ENCODE peak calls at places on chromosome X, in six cellular contexts. T is cardiac muscle cell, R is endodermal cell, Y is adipocyte, D is left lung, M is heart left ventricle. C is an unnamed sample.
A peak's percentile ranks its signal among the peaks of the same experiment; 100 is the strongest.

GRCh38 chrX:100819534-100819836 is 706 bp upstream of the CSTF2 start:
- DNase-seq in T (no peak), R (no peak), Y (no peak), D (no peak), M (no peak), C (peak; percentile 55)

GRCh38 chrX:9646471-9647038 is 119.1 kb downstream of the GPR143 start:
- DNase-seq in T (no peak), R (no peak), Y (no peak), D (no peak), M (no peak), C (peak; percentile 28)

GRCh38 chrX:110795645-110796510 is at the start of gene CHRDL1:
- DNase-seq in T (peak; percentile 57), R (peak; percentile 78), Y (peak; percentile 2), D (peak; percentile 49), M (peak; percentile 19), C (peak; percentile 49)

GRCh38 chrX:24020280-24020876 is 6.6 kb downstream of the KLHL15 start:
- DNase-seq in T (no peak), R (no peak), Y (peak; percentile 50), D (no peak), M (no peak), C (no peak)

GRCh38 chrX:31279359-31279758 is 207.5 kb upstream of the FTHL17 start:
- DNase-seq in T (no peak), R (peak; percentile 51), Y (no peak), D (no peak), M (no peak), C (no peak)

GRCh38 chrX:40297949-40298539 is 200.3 kb upstream of the BCOR start:
- DNase-seq in T (peak; percentile 2), R (no peak), Y (no peak), D (no peak), M (no peak), C (no peak)

GRCh38 chrX:87434618-87435017 is 83.0 kb upstream of the KLHL4 start:
- DNase-seq in T (no peak), R (no peak), Y (no peak), D (no peak), M (no peak), C (no peak)

GRCh38 chrX:37759878-37760418 is 19.9 kb upstream of the CYBB start:
- DNase-seq in T (no peak), R (no peak), Y (no peak), D (no peak), M (no peak), C (no peak)

GRCh38 chrX:137428251-137428661 is 137.7 kb upstream of the ZIC3 start:
- DNase-seq in T (peak; percentile 9), R (peak; percentile 88), Y (peak; percentile 1), D (no peak), M (no peak), C (peak; percentile 20)

GRCh38 chrX:150688911-150689451 is 4.2 kb upstream of the MTMR1 start:
- DNase-seq in T (no peak), R (peak; percentile 74), Y (peak; percentile 73), D (no peak), M (no peak), C (no peak)

GRCh38 chrX:68196939-68197791 is 236.1 kb downstream of the OPHN1 start:
- DNase-seq in T (peak; percentile 63), R (peak; percentile 60), Y (peak; percentile 73), D (no peak), M (no peak), C (no peak)

GRCh38 chrX:39814391-39814790 is 283.4 kb downstream of the BCOR start:
- DNase-seq in T (no peak), R (no peak), Y (peak; percentile 60), D (no peak), M (no peak), C (no peak)

GRCh38 chrX:18985186-18985435 is 1.2 kb upstream of the PHKA2 start:
- DNase-seq in T (no peak), R (no peak), Y (no peak), D (no peak), M (no peak), C (no peak)

GRCh38 chrX:72079607-72080006 is 52.1 kb downstream of the RTL5 start:
- DNase-seq in T (no peak), R (peak; percentile 34), Y (no peak), D (peak; percentile 63), M (peak; percentile 62), C (peak; percentile 57)

GRCh38 chrX:130015181-130015580 is 32.7 kb downstream of the BCORL1 start:
- DNase-seq in T (no peak), R (no peak), Y (no peak), D (no peak), M (no peak), C (no peak)

GRCh38 chrX:124228849-124229248 is 103.6 kb upstream of the TEX13D start:
- DNase-seq in T (no peak), R (no peak), Y (no peak), D (no peak), M (no peak), C (no peak)

GRCh38 chrX:12975670-12975965 is 708 bp downstream of the TMSB4X start:
- DNase-seq in T (peak; percentile 54), R (no peak), Y (no peak), D (peak; percentile 83), M (no peak), C (peak; percentile 52)

GRCh38 chrX:39260965-39261364 is 459.7 kb downstream of the MID1IP1 start:
- DNase-seq in T (no peak), R (no peak), Y (no peak), D (no peak), M (no peak), C (no peak)

GRCh38 chrX:12988797-12989196 is 13.9 kb downstream of the TMSB4X start:
- DNase-seq in T (no peak), R (no peak), Y (peak; percentile 68), D (no peak), M (no peak), C (no peak)

GRCh38 chrX:137052641-137053235 is 18.9 kb upstream of the GPR101 start:
- DNase-seq in T (no peak), R (peak; percentile 65), Y (no peak), D (no peak), M (no peak), C (no peak)

GRCh38 chrX:110915120-110915519 is 119.5 kb upstream of the CHRDL1 start:
- DNase-seq in T (no peak), R (no peak), Y (peak; percentile 61), D (no peak), M (no peak), C (no peak)

GRCh38 chrX:110082156-110082555 is 79.2 kb downstream of the TMEM164 start:
- DNase-seq in T (no peak), R (no peak), Y (peak; percentile 60), D (no peak), M (no peak), C (no peak)

GRCh38 chrX:9614016-9614415 is 149.2 kb downstream of the TBL1X start:
- DNase-seq in T (no peak), R (no peak), Y (no peak), D (no peak), M (no peak), C (no peak)

GRCh38 chrX:9316096-9316495 is 148.8 kb upstream of the TBL1X start:
- DNase-seq in T (no peak), R (no peak), Y (no peak), D (no peak), M (no peak), C (no peak)

GRCh38 chrX:56790778-56791177 is 61.7 kb downstream of the NBDY start:
- DNase-seq in T (no peak), R (peak; percentile 13), Y (no peak), D (no peak), M (no peak), C (no peak)

GRCh38 chrX:153818571-153819397 is 11.6 kb downstream of the PDZD4 start:
- DNase-seq in T (peak; percentile 70), R (peak; percentile 82), Y (peak; percentile 58), D (peak; percentile 82), M (peak; percentile 47), C (peak; percentile 77)

GRCh38 chrX:106912864-106913263 is 7.3 kb upstream of the CLDN2 start:
- DNase-seq in T (no peak), R (no peak), Y (peak; percentile 38), D (no peak), M (no peak), C (no peak)

GRCh38 chrX:119728487-119728886 is 29.9 kb upstream of the SOWAHD start:
- DNase-seq in T (no peak), R (peak; percentile 68), Y (no peak), D (no peak), M (no peak), C (no peak)

GRCh38 chrX:73839152-73839551 is 276.2 kb downstream of the CHIC1 start:
- DNase-seq in T (no peak), R (no peak), Y (no peak), D (no peak), M (no peak), C (no peak)
- H3K9me3 ChIP-seq in T (no peaks in the 10 kb centered on the region), R (no peaks in the 10 kb centered on the region), Y (no peaks in the 10 kb centered on the region), D (no peaks in the 10 kb centered on the region), M (no peaks in the 10 kb centered on the region), C (no peaks in the 10 kb centered on the region)

GRCh38 chrX:82528525-82528924 is 979.6 kb upstream of the POU3F4 start:
- DNase-seq in T (no peak), R (no peak), Y (no peak), D (no peak), M (no peak), C (no peak)
- H3K4me1 ChIP-seq in T (no peaks in the 10 kb centered on the region), R (no peaks in the 10 kb centered on the region), Y (no peaks in the 10 kb centered on the region), D (no peaks in the 10 kb centered on the region), M (no peaks in the 10 kb centered on the region), C (no peaks in the 10 kb centered on the region)

DNA sequence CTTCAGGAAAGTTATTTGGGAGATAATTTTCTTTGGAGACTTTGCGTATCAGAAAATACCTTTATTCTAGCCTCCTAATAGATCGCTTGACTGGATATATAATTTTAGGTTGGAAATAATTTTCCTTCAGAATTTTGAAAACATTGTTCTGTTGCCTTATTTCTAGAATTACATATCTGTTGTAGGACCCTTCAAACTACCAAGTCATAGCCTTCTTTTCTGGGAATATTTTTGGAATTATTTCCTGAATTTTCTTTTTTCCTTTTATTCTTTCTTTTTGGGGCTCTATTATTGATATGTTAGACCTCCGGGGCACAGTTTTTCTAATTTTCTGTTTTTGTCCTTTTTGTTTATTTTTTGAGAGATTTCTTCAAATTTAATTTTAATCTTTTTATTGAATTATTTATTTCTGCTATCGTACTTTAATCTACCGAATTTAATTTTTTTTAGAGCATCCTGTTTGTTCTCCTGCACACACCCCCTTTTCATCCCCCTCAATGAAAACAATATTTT is 100.5 kb downstream of the KDM6A start:
- DNase-seq in T (no peak), R (no peak), Y (no peak), D (no peak), M (no peak), C (no peak)
- H3K9me3 ChIP-seq in T (no peaks in the 10 kb centered on the region), R (peaks cover 37% of the 10 kb centered on the region), Y (peaks cover 12% of the 10 kb centered on the region), D (no peaks in the 10 kb centered on the region), M (peaks cover 33% of the 10 kb centered on the region), C (no peaks in the 10 kb centered on the region)

DNA sequence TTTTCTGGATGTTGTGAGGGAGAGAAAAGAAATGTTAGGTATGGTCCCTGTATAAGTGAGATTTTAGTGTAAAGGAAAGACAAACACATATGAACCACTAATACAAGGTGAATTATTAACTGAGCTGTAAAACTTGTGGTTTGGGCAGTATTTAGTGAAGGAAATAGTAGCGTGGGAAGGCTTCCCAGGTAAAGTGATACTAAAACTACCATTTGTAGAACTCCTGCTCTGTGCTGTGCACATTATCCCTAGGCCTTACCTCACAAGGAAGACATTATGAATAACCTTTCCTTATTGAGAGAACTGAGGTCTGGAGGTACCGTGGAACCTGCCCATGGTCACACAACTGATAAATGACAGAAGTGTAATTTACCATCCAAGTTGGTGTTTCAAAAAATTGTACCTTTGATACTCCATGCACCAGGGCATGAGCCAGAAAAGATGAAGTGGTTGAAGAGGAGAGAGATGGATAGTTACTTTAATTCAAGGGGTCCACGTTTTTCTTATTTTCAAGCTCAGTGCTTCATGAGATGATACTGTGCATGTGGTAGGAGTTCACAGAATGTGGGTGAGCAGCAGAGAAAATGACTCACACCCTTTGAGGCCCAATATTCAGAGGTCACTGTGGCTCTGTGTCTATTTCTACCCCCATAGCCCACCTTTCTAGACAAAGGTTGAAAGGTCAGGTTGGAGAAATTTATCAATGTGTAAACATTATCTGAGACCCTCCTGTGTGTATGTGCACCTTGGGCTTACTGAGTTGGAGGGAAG is 2.6 kb upstream of the VSIG4 start:
- DNase-seq in T (no peak), R (no peak), Y (no peak), D (no peak), M (no peak), C (no peak)
- H3K4me1 ChIP-seq in T (no peaks in the 10 kb centered on the region), R (no peaks in the 10 kb centered on the region), Y (no peaks in the 10 kb centered on the region), D (no peaks in the 10 kb centered on the region), M (no peaks in the 10 kb centered on the region), C (no peaks in the 10 kb centered on the region)

C was measured in right cardiac atrium.